ENCODE peak calls at places on chromosomes 7 and 10, in five cellular contexts. N is uterus, O is ovary, R is body of pancreas, I is transverse colon. L is an unnamed sample. For H3K36me3, the result is how much of the 10 kb centered on the place peaks cover.

GRCh38 chr7:158959021-158959717 is 102.8 kb downstream of the DYNC2I1 start:
- DNase-seq in I (no peak), R (no peak), O (no peak), N (no peak), L (no peak)

GRCh38 chr10:130924138-130924819 is 387.2 kb downstream of the TCERG1L start:
- DNase-seq in R (peak), O (no peak), N (no peak), I (no peak), L (no peak)

GRCh38 chr7:143901360-143901709 is 641 bp downstream of the TCAF1 start:
- DNase-seq in O (peak), R (peak), N (peak), I (peak), L (peak)

GRCh38 chr10:30227481-30227880 is 121.6 kb downstream of the MTPAP start:
- DNase-seq in R (no peak), N (no peak), O (no peak), I (no peak), L (peak)

GRCh38 chr7:40604601-40605438 is 470.0 kb downstream of the SUGCT start:
- DNase-seq in R (peak), I (peak), O (no peak), N (no peak), L (peak)

GRCh38 chr10:76675951-76676587 is 961.5 kb downstream of the KCNMA1 start:
- DNase-seq in I (peak), N (peak), O (peak), R (no peak), L (peak)

GRCh38 chr7:29471444-29472138 is 92.0 kb upstream of the PRR15 start:
- DNase-seq in O (no peak), I (peak), R (no peak), N (no peak), L (no peak)

GRCh38 chr7:73623798-73624668 is at the start of gene MLXIPL:
- DNase-seq in N (peak), I (peak), R (peak), O (peak), L (peak)

GRCh38 chr7:118175751-118176150 is 8.2 kb upstream of the LSM8 start:
- DNase-seq in R (no peak), N (no peak), I (no peak), O (no peak), L (no peak)

GRCh38 chr10:124211921-124212320 is 118.5 kb upstream of the CHST15 start:
- DNase-seq in I (no peak), O (no peak), N (no peak), R (no peak), L (no peak)

GRCh38 chr7:116988363-116988989 is 35.2 kb downstream of the ST7 start:
- DNase-seq in N (no peak), I (no peak), O (no peak), R (no peak), L (no peak)

GRCh38 chr10:1267148-1267547 is 211.0 kb downstream of the WDR37 start:
- DNase-seq in O (no peak), R (no peak), N (no peak), I (no peak), L (no peak)

GRCh38 chr7:65749518-65749917 is 123.4 kb upstream of the VKORC1L1 start:
- DNase-seq in I (no peak), O (no peak), R (no peak), N (no peak), L (no peak)

GRCh38 chr10:68297264-68297663 is 34.6 kb upstream of the HNRNPH3 start:
- DNase-seq in N (no peak), R (no peak), O (no peak), I (no peak), L (no peak)

GRCh38 chr10:88522715-88523114 is 60.4 kb downstream of the RNLS start:
- DNase-seq in N (no peak), I (no peak), O (no peak), R (no peak), L (no peak)

GRCh38 chr7:98177553-98177952 is 33.7 kb upstream of the BHLHA15 start:
- DNase-seq in N (no peak), I (no peak), R (no peak), O (no peak), L (no peak)

GRCh38 chr10:6406220-6407033 is 173.6 kb downstream of the PRKCQ start:
- DNase-seq in R (no peak), I (no peak), O (no peak), N (no peak), L (no peak)

GRCh38 chr10:10418397-10418796 is 599.3 kb upstream of the CELF2 start:
- DNase-seq in R (no peak), I (no peak), N (no peak), O (no peak), L (no peak)

GRCh38 chr7:7653568-7654187 is 13.1 kb downstream of the UMAD1 start:
- DNase-seq in R (no peak), O (no peak), I (no peak), N (no peak), L (no peak)

GRCh38 chr10:102240467-102241036 is 760 bp downstream of the PITX3 start:
- DNase-seq in O (no peak), I (no peak), R (no peak), N (no peak), L (peak)

GRCh38 chr7:3888096-3888495 is 587.0 kb downstream of the SDK1 start:
- DNase-seq in I (no peak), O (no peak), R (no peak), N (no peak), L (no peak)

GRCh38 chr10:131911451-131911850 is 10.6 kb downstream of the PPP2R2D start:
- DNase-seq in O (peak), R (no peak), I (no peak), N (no peak), L (no peak)

GRCh38 chr7:43572516-43573049 is 10.3 kb upstream of the STK17A start:
- DNase-seq in O (no peak), R (no peak), I (peak), N (no peak), L (peak)

GRCh38 chr7:43575506-43575905 is 7.4 kb upstream of the STK17A start:
- DNase-seq in R (no peak), I (no peak), O (no peak), N (no peak), L (no peak)

GRCh38 chr7:43582503-43583423 is at the start of gene STK17A:
- DNase-seq in I (peak), O (peak), N (peak), R (peak), L (peak)

DNA sequence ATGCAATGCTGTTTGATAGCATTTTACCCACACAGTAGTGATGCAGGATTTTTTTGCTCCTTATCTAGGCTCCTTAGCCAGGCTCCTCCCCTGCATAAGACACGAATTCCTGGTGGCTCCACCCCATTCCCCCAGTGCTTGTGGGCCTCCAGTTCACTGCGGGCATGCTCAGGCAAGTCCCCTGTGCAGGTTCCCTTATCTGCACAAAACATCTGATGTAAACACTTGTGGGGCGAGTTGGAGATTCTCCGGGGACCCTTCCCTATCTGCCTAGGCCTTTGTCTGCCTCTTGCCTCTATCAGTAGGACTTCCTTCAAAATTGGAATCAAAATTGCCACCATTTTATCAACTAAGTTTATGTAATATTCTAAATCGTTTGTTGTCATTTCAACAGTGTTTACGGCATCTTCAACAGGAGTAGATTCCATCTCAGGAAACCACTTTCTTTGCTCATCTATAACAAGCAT is 5.4 kb upstream of the STK17A start:
- DNase-seq in N (no peak), R (no peak), I (no peak), O (no peak), L (no peak)
- TF ChIP-seq POLR2A in N (no peak), R (no peak), I (no peak), O (no peak), L (no peak)

DNA sequence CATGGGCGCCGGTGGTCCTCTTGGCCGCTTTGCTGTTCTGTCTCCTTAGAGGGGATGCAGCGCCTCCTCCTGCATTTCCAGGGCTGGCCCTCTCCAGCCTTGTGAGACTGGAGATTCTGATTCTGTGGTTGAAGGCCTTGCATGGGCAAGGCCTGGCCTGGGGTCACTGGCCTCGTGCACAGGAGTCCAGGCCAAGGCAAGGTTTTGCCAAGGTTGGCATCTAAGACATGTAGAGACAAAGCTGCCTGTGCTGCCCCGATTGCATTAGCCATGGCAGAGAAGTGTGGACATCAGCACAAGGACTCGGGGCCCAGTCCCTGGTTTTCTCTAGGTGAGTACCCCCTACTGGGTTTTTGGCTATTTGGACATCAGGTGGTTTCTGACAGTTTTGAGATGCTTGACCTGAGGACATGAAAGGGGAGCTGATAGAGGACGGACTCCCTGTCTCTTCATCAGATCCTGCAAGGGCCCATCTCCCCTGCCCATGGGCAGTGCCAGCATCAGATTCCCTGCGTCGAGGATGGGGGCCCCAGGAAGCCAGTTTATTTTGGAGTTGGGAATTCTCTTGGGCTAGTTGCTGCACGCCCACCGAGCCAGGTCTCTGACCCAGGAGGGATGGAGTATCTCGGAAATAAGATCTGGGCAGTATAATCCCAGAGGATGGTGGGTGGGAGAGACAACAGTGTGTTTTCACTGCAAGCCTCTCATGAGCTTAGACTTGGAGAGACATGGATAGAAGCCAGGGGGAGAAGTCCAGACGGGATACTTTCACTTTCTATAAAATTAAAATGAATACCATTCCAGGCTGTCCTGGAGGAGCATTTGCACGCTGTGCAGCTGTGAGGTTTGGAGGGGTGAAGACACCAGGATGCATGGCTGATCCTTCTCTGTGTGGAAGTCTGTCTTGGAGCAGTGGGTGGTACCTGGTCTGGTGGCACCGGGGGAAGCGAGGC is 25.6 kb downstream of the DOCK1 start:
- DNase-seq in I (no peak), R (no peak), O (no peak), N (no peak), L (no peak)
- H3K27ac ChIP-seq in I (peak), R (no peak), O (peak), N (peak), L (peak)

GRCh38 chr7:79740076-79740475 is 286.6 kb upstream of the MAGI2 start:
- DNase-seq in I (no peak), R (no peak), O (no peak), N (no peak), L (no peak)
- H3K36me3 ChIP-seq in I (under half), R (under half), O (under half), N (under half), L (under half)

DNA sequence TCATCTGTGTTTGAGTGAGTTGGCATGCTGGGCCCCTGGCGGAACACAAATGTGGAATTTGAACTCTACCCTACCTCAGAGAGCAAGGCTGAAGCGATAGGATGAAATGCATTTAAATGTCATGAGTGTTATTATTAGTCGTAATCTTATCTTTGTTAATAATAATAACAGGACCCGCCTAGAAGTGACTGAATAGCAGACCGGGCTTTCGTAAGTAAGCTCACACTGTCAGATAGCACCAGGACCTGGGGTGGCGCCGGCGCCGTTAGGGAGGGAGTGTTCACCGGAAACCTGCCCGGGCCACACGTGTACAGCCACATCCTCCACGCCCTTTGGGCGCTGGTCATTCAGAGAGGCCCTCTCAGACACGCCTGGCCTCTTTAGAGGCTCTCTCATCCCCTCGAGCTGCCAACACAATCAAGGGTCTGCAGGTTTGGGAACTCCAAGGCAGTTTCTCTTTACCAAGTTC is 63.6 kb downstream of the GRK5 start:
- DNase-seq in N (peak), O (peak), I (peak), R (peak), L (peak)
- TF ChIP-seq POLR2A in N (no peak), O (no peak), I (no peak), R (no peak), L (no peak)

GRCh38 chr7:151252961-151253691 is 4.6 kb upstream of the SMARCD3 start:
- DNase-seq in I (no peak), N (no peak), O (no peak), R (no peak), L (peak)
- H3K27ac ChIP-seq in I (peak), N (peak), O (peak), R (no peak), L (peak)

GRCh38 chr10:122939133-122939532 is 14.9 kb downstream of the C10orf88 start:
- DNase-seq in I (no peak), R (no peak), O (no peak), N (no peak), L (no peak)
- H3K36me3 ChIP-seq in I (under half), R (under half), O (under half), N (under half), L (half or more)

DNA sequence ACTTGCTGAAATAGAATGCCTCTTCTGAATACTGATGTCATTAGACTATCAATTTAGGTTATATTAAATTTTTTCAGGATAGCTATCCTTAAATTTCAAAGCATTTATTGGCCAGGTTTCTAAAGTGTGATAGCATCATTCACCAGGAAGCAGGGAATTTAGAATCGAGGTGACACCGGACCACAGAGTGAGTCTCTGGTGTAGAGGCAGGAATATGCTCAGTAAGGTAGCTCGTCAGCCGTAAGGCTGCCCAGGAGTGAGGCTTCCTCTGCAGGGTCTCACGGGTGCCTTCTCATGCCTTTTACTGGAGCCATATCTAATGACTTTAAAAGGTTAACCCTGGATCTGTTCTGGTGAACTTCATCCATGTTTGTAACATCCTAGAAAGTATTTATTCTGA is 170.8 kb upstream of the KLF14 start:
- DNase-seq in I (no peak), N (no peak), R (no peak), O (no peak), L (no peak)
- TF ChIP-seq POLR2A in I (no peak), N (no peak), R (no peak), O (no peak), L (no peak)

GRCh38 chr10:13728898-13729535 is 142.3 kb downstream of the PRPF18 start:
- DNase-seq in R (no peak), O (no peak), I (no peak), N (no peak), L (no peak)

GRCh38 chr10:13731799-13732198 is 145.0 kb downstream of the PRPF18 start:
- DNase-seq in N (no peak), R (no peak), O (no peak), I (no peak), L (no peak)

GRCh38 chr10:13732485-13732884 is 145.7 kb downstream of the PRPF18 start:
- DNase-seq in N (no peak), I (no peak), O (no peak), R (no peak), L (no peak)

GRCh38 chr10:13727574-13727973 is 140.8 kb downstream of the PRPF18 start:
- DNase-seq in R (no peak), N (no peak), O (no peak), I (no peak), L (no peak)

DNA sequence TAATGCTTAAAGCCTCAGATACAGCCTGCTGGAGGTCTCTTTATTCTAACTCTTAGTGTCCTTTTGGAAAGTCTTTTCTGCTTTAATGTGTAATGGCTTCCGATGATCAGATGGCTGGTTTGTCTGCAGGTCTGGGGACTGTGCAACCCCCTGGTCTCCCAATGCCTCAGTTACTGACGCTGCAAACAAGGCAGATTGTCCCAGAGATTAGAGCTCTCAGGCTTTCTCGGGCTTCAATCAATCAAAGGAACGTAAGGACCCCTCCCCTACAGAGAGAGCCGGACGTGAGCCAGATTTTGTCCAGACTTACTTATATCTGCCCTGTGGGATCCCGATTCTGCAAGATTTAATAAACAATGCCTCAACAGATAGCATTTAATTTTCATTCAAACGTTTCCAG is 143.2 kb downstream of the PRPF18 start:
- DNase-seq in N (no peak), O (no peak), R (no peak), I (no peak), L (no peak)
- H3K27ac ChIP-seq in N (no peak), O (no peak), R (no peak), I (no peak), L (no peak)

GRCh38 chr7:262251-262572 is 27.8 kb upstream of the FOXL3 start:
- DNase-seq in N (no peak), R (no peak), O (no peak), I (no peak), L (peak)

GRCh38 chr7:259751-260405 is 30.1 kb upstream of the FOXL3 start:
- DNase-seq in O (no peak), N (no peak), I (no peak), R (no peak), L (no peak)

GRCh38 chr7:260441-261281 is 29.3 kb upstream of the FOXL3 start:
- DNase-seq in I (peak), O (no peak), N (no peak), R (no peak), L (no peak)

GRCh38 chr7:259191-259505 is 30.8 kb upstream of the FOXL3 start:
- DNase-seq in O (no peak), N (no peak), R (no peak), I (no peak), L (peak)

DNA sequence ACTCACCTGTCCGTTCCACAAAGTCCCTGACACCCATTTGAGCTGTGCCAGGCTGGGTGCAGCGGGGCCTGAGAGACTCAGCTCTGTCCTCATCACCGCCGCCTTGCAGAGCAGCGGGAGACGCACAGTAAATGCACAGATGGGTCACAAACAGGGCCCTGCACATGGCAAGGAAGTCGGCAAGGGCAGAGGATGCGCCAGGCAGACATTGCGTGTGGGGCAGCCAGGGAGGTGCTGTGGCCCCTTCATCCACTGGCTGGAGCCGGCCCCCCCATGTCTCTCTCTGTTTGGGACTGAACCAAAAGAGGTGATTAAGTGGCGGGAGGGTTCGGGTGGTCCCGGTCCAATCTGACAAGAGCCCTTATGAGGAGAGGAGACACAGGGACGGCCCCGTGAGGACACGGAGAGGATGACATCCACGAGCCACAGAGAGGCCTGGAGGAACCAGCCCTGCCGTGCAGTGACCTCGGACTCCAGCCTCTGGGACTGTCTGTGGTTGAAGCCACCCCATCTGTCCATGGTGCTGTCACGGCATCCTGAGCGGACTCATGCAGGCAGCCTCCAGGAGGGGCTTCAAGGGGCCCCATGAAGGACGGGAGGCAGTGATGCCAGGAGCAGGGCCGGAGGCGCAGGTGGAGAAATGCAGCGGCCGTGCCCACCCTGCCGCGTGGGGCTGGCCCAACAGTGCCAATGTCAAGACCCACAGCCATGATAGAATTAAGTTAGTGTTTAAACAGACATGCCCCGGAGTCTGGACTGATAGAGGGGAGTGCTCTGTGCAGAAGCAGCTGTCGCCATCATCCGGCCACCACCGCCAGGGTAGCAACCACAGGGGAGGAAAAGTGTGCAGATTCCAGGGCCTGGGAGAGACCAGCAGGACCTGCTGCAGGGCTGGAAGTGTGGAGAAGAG is 28.4 kb upstream of the FOXL3 start:
- DNase-seq in O (no peak), I (no peak), R (no peak), N (no peak), L (peak)
- H3K36me3 ChIP-seq in O (under half), I (under half), R (under half), N (under half), L (under half)

GRCh38 chr10:123154943-123155505 is 822 bp downstream of the BUB3 start:
- DNase-seq in N (no peak), I (peak), O (no peak), R (no peak), L (no peak)

GRCh38 chr10:123157210-123157609 is 3.0 kb downstream of the BUB3 start:
- DNase-seq in R (no peak), O (no peak), N (no peak), I (no peak), L (no peak)

GRCh38 chr10:123156091-123156490 is 1.9 kb downstream of the BUB3 start:
- DNase-seq in R (no peak), I (no peak), N (no peak), O (no peak), L (no peak)

GRCh38 chr10:123153486-123154091 is 613 bp upstream of the BUB3 start:
- DNase-seq in I (no peak), N (no peak), O (no peak), R (no peak), L (no peak)

GRCh38 chr10:123154092-123154942 is at the start of gene BUB3:
- DNase-seq in O (peak), R (peak), I (peak), N (peak), L (peak)
- TF ChIP-seq POLR2A in O (peak), R (peak), I (peak), N (peak), L (peak)